ENCODE peak calls at places on chromosome 5, in ten cellular contexts. One of them, this sample, is unnamed.

GRCh38 chr5:33474931-33475499 is 34.2 kb downstream of the TARS1 start:
- DNase-seq in AG10803: no peak
- DNase-seq in tibial nerve: no peak
- DNase-seq in brain microvascular endothelial cell: no peak
- DNase-seq in adrenal gland: no peak
- DNase-seq in choroid plexus epithelial cell: no peak
- DNase-seq in HCT116: no peak
- DNase-seq in lung: no peak
- DNase-seq in tibial artery: no peak
- DNase-seq in neural progenitor cell: no peak
- DNase-seq in this sample: no peak

GRCh38 chr5:31303688-31304087 is 110.2 kb downstream of the CDH6 start:
- DNase-seq in tibial artery: no peak
- DNase-seq in adrenal gland: no peak
- DNase-seq in lung: no peak
- DNase-seq in brain microvascular endothelial cell: no peak
- DNase-seq in HCT116: no peak
- DNase-seq in tibial nerve: no peak
- DNase-seq in choroid plexus epithelial cell: no peak
- DNase-seq in AG10803: no peak
- DNase-seq in neural progenitor cell: no peak
- DNase-seq in this sample: no peak

GRCh38 chr5:75496026-75496425 is 15.4 kb downstream of the CERT1 start:
- DNase-seq in adrenal gland: no peak
- DNase-seq in HCT116: no peak
- DNase-seq in neural progenitor cell: no peak
- DNase-seq in choroid plexus epithelial cell: no peak
- DNase-seq in AG10803: no peak
- DNase-seq in tibial artery: no peak
- DNase-seq in tibial nerve: no peak
- DNase-seq in lung: no peak
- DNase-seq in brain microvascular endothelial cell: no peak
- DNase-seq in this sample: no peak

GRCh38 chr5:99929806-99930135 is 605.4 kb upstream of the FAM174A start:
- DNase-seq in AG10803: no peak
- DNase-seq in HCT116: no peak
- DNase-seq in lung: no peak
- DNase-seq in choroid plexus epithelial cell: no peak
- DNase-seq in brain microvascular endothelial cell: no peak
- DNase-seq in neural progenitor cell: no peak
- DNase-seq in adrenal gland: no peak
- DNase-seq in tibial artery: no peak
- DNase-seq in tibial nerve: no peak
- DNase-seq in this sample: no peak

GRCh38 chr5:166320923-166321480 is 1970.4 kb upstream of the WWC1 start:
- DNase-seq in HCT116: no peak
- DNase-seq in lung: no peak
- DNase-seq in neural progenitor cell: no peak
- DNase-seq in choroid plexus epithelial cell: no peak
- DNase-seq in adrenal gland: no peak
- DNase-seq in tibial nerve: no peak
- DNase-seq in tibial artery: no peak
- DNase-seq in AG10803: no peak
- DNase-seq in brain microvascular endothelial cell: no peak
- DNase-seq in this sample: no peak

GRCh38 chr5:165502893-165503696 is 1997.7 kb downstream of the MAT2B start:
- DNase-seq in tibial artery: no peak
- DNase-seq in HCT116: no peak
- DNase-seq in AG10803: no peak
- DNase-seq in adrenal gland: no peak
- DNase-seq in neural progenitor cell: no peak
- DNase-seq in choroid plexus epithelial cell: peak
- DNase-seq in tibial nerve: no peak
- DNase-seq in lung: no peak
- DNase-seq in brain microvascular endothelial cell: no peak
- DNase-seq in this sample: no peak

GRCh38 chr5:127428748-127429147 is 88.7 kb upstream of the PRRC1 start:
- DNase-seq in brain microvascular endothelial cell: no peak
- DNase-seq in lung: no peak
- DNase-seq in neural progenitor cell: no peak
- DNase-seq in tibial nerve: no peak
- DNase-seq in adrenal gland: no peak
- DNase-seq in choroid plexus epithelial cell: no peak
- DNase-seq in tibial artery: no peak
- DNase-seq in AG10803: no peak
- DNase-seq in HCT116: no peak
- DNase-seq in this sample: no peak

GRCh38 chr5:16690243-16690839 is 73.5 kb upstream of the RETREG1 start:
- DNase-seq in AG10803: peak
- DNase-seq in brain microvascular endothelial cell: peak
- DNase-seq in tibial nerve: peak
- DNase-seq in choroid plexus epithelial cell: peak
- DNase-seq in lung: no peak
- DNase-seq in adrenal gland: no peak
- DNase-seq in neural progenitor cell: peak
- DNase-seq in HCT116: peak
- DNase-seq in tibial artery: no peak
- DNase-seq in this sample: peak

GRCh38 chr5:102670224-102670836 is 84.8 kb upstream of the PAM start:
- DNase-seq in tibial nerve: no peak
- DNase-seq in brain microvascular endothelial cell: peak
- DNase-seq in tibial artery: no peak
- DNase-seq in neural progenitor cell: peak
- DNase-seq in AG10803: no peak
- DNase-seq in lung: no peak
- DNase-seq in HCT116: peak
- DNase-seq in adrenal gland: peak
- DNase-seq in choroid plexus epithelial cell: peak
- DNase-seq in this sample: peak

GRCh38 chr5:133347039-133347438 is 265.3 kb downstream of the FSTL4 start:
- DNase-seq in neural progenitor cell: no peak
- DNase-seq in choroid plexus epithelial cell: no peak
- DNase-seq in adrenal gland: no peak
- DNase-seq in HCT116: peak
- DNase-seq in tibial artery: no peak
- DNase-seq in brain microvascular endothelial cell: no peak
- DNase-seq in lung: no peak
- DNase-seq in AG10803: no peak
- DNase-seq in tibial nerve: no peak
- DNase-seq in this sample: no peak

GRCh38 chr5:5063533-5063953 is 76.6 kb upstream of the ADAMTS16 start:
- DNase-seq in choroid plexus epithelial cell: no peak
- DNase-seq in neural progenitor cell: peak
- DNase-seq in adrenal gland: no peak
- DNase-seq in brain microvascular endothelial cell: no peak
- DNase-seq in HCT116: no peak
- DNase-seq in AG10803: no peak
- DNase-seq in lung: no peak
- DNase-seq in tibial artery: no peak
- DNase-seq in tibial nerve: no peak
- DNase-seq in this sample: no peak

GRCh38 chr5:58447231-58447630 is 12.7 kb downstream of the PLK2 start:
- DNase-seq in adrenal gland: no peak
- DNase-seq in AG10803: peak
- DNase-seq in brain microvascular endothelial cell: no peak
- DNase-seq in neural progenitor cell: no peak
- DNase-seq in tibial nerve: no peak
- DNase-seq in lung: no peak
- DNase-seq in choroid plexus epithelial cell: no peak
- DNase-seq in HCT116: no peak
- DNase-seq in tibial artery: no peak
- DNase-seq in this sample: no peak

GRCh38 chr5:178982941-178983340 is 12.2 kb downstream of the GRM6 start:
- DNase-seq in HCT116: no peak
- DNase-seq in brain microvascular endothelial cell: no peak
- DNase-seq in choroid plexus epithelial cell: no peak
- DNase-seq in tibial artery: no peak
- DNase-seq in tibial nerve: no peak
- DNase-seq in AG10803: no peak
- DNase-seq in lung: no peak
- DNase-seq in neural progenitor cell: no peak
- DNase-seq in adrenal gland: no peak
- DNase-seq in this sample: no peak

GRCh38 chr5:157535042-157535865 is 40.3 kb downstream of the ADAM19 start:
- DNase-seq in adrenal gland: peak
- DNase-seq in tibial artery: peak
- DNase-seq in HCT116: no peak
- DNase-seq in AG10803: no peak
- DNase-seq in tibial nerve: no peak
- DNase-seq in choroid plexus epithelial cell: peak
- DNase-seq in brain microvascular endothelial cell: no peak
- DNase-seq in neural progenitor cell: no peak
- DNase-seq in lung: peak
- DNase-seq in this sample: no peak

GRCh38 chr5:122775713-122776084 is 819 bp downstream of the SNX2 start:
- DNase-seq in HCT116: no peak
- DNase-seq in lung: no peak
- DNase-seq in brain microvascular endothelial cell: no peak
- DNase-seq in adrenal gland: no peak
- DNase-seq in choroid plexus epithelial cell: peak
- DNase-seq in AG10803: peak
- DNase-seq in tibial artery: no peak
- DNase-seq in tibial nerve: no peak
- DNase-seq in neural progenitor cell: no peak
- DNase-seq in this sample: no peak

GRCh38 chr5:73451218-73452130 is 2.9 kb upstream of the FOXD1 start:
- DNase-seq in tibial nerve: no peak
- DNase-seq in brain microvascular endothelial cell: no peak
- DNase-seq in choroid plexus epithelial cell: peak
- DNase-seq in HCT116: no peak
- DNase-seq in neural progenitor cell: peak
- DNase-seq in tibial artery: no peak
- DNase-seq in AG10803: peak
- DNase-seq in adrenal gland: no peak
- DNase-seq in lung: peak
- DNase-seq in this sample: peak

GRCh38 chr5:15105799-15106393 is 234.3 kb upstream of the ANKH start:
- DNase-seq in HCT116: peak
- DNase-seq in brain microvascular endothelial cell: peak
- DNase-seq in choroid plexus epithelial cell: peak
- DNase-seq in tibial nerve: peak
- DNase-seq in neural progenitor cell: peak
- DNase-seq in AG10803: peak
- DNase-seq in lung: peak
- DNase-seq in tibial artery: no peak
- DNase-seq in adrenal gland: peak
- DNase-seq in this sample: peak

GRCh38 chr5:131974956-131975726 is 29.7 kb upstream of the MEIKIN start:
- DNase-seq in choroid plexus epithelial cell: no peak
- DNase-seq in HCT116: no peak
- DNase-seq in AG10803: no peak
- DNase-seq in neural progenitor cell: no peak
- DNase-seq in tibial nerve: no peak
- DNase-seq in brain microvascular endothelial cell: no peak
- DNase-seq in adrenal gland: no peak
- DNase-seq in lung: no peak
- DNase-seq in tibial artery: no peak
- DNase-seq in this sample: no peak
- H3K4me3 ChIP-seq in choroid plexus epithelial cell: no peak
- H3K4me3 ChIP-seq in HCT116: no peak
- H3K4me3 ChIP-seq in AG10803: no peak
- H3K4me3 ChIP-seq in neural progenitor cell: no peak
- H3K4me3 ChIP-seq in tibial nerve: no peak
- H3K4me3 ChIP-seq in brain microvascular endothelial cell: no peak
- H3K4me3 ChIP-seq in adrenal gland: no peak
- H3K4me3 ChIP-seq in lung: no peak
- H3K4me3 ChIP-seq in tibial artery: no peak
- H3K4me3 ChIP-seq in this sample: no peak

GRCh38 chr5:18102733-18103132 is 468.5 kb downstream of the TAF11L14 start:
- DNase-seq in HCT116: no peak
- DNase-seq in tibial nerve: no peak
- DNase-seq in neural progenitor cell: peak
- DNase-seq in lung: no peak
- DNase-seq in AG10803: no peak
- DNase-seq in tibial artery: no peak
- DNase-seq in choroid plexus epithelial cell: no peak
- DNase-seq in adrenal gland: no peak
- DNase-seq in brain microvascular endothelial cell: no peak
- DNase-seq in this sample: no peak
- TF ChIP-seq CTCF in HCT116: no peak
- TF ChIP-seq CTCF in tibial nerve: no peak
- TF ChIP-seq CTCF in neural progenitor cell: peak
- TF ChIP-seq CTCF in lung: no peak
- TF ChIP-seq CTCF in AG10803: no peak
- TF ChIP-seq CTCF in tibial artery: no peak
- TF ChIP-seq CTCF in choroid plexus epithelial cell: no peak
- TF ChIP-seq CTCF in adrenal gland: no peak
- TF ChIP-seq CTCF in brain microvascular endothelial cell: no peak
- TF ChIP-seq CTCF in this sample: no peak

DNA sequence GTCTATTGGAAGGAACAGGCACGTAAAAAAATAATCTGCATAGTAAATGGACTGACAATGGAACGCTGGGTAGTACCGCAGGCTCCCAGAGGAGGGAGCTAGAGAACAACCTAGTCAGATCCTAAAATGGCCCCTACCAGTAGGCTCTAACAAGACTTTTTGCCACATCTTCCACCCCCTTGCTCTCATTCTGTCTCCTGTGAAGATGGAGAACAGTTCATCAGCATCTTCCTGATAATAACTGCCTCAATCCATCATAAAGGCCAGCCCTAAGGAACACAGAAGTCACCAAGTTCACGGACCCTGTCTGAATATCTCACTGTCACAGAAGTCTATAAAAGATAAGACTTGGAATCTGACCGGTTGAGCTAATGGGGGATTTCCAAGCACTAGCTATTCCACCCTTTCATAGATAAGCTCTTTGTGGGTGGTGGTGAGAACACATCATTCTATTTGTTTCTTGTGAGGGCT is 133.4 kb downstream of the SLC1A3 start:
- DNase-seq in HCT116: peak
- DNase-seq in tibial artery: peak
- DNase-seq in brain microvascular endothelial cell: peak
- DNase-seq in adrenal gland: peak
- DNase-seq in neural progenitor cell: peak
- DNase-seq in tibial nerve: peak
- DNase-seq in choroid plexus epithelial cell: peak
- DNase-seq in AG10803: peak
- DNase-seq in lung: peak
- DNase-seq in this sample: peak
- H3K4me3 ChIP-seq in HCT116: no peak
- H3K4me3 ChIP-seq in tibial artery: no peak
- H3K4me3 ChIP-seq in brain microvascular endothelial cell: no peak
- H3K4me3 ChIP-seq in adrenal gland: no peak
- H3K4me3 ChIP-seq in neural progenitor cell: no peak
- H3K4me3 ChIP-seq in tibial nerve: no peak
- H3K4me3 ChIP-seq in choroid plexus epithelial cell: no peak
- H3K4me3 ChIP-seq in AG10803: no peak
- H3K4me3 ChIP-seq in lung: no peak
- H3K4me3 ChIP-seq in this sample: no peak

DNA sequence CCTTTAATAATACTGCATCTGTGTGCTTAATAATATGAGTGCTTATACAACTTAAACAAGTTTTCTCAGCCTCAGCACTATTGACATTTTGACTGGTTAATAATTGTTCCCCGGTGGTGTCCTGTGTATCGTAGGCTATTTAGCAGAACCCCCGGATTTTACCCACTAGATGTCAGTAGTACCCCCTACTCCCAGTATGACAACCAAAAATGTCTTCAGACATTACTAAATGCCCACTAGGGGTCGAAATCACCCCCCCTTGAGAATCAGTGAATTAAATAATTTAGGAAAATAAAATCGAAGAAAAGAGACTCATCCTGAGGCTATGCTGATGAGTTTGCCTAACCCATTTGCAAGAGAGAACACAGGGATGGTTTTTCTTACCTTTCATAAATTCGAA is 166.3 kb downstream of the ATP10B start:
- DNase-seq in choroid plexus epithelial cell: no peak
- DNase-seq in AG10803: no peak
- DNase-seq in HCT116: no peak
- DNase-seq in adrenal gland: no peak
- DNase-seq in tibial nerve: no peak
- DNase-seq in brain microvascular endothelial cell: no peak
- DNase-seq in lung: no peak
- DNase-seq in tibial artery: no peak
- DNase-seq in neural progenitor cell: peak
- DNase-seq in this sample: no peak
- TF ChIP-seq CTCF in choroid plexus epithelial cell: no peak
- TF ChIP-seq CTCF in AG10803: no peak
- TF ChIP-seq CTCF in HCT116: peak
- TF ChIP-seq CTCF in adrenal gland: no peak
- TF ChIP-seq CTCF in tibial nerve: peak
- TF ChIP-seq CTCF in brain microvascular endothelial cell: no peak
- TF ChIP-seq CTCF in lung: no peak
- TF ChIP-seq CTCF in tibial artery: no peak
- TF ChIP-seq CTCF in neural progenitor cell: peak
- TF ChIP-seq CTCF in this sample: peak